ENCODE peak calls at places on chromosome 16, in ten cellular contexts. One of them, this sample, is unnamed.

GRCh38 chr16:64406661-64407267 is 715.1 kb downstream of the CDH11 start:
- DNase-seq in GM04504: no peak
- DNase-seq in MG63: no peak
- DNase-seq in non-pigmented ciliary epithelial cell: no peak
- DNase-seq in NCI-H1092 treated with DMSO at 0.1 percent for 48 hours: no peak
- DNase-seq in GM03348: no peak
- DNase-seq in astrocyte of the cerebellum: no peak
- DNase-seq in GM06990: no peak
- DNase-seq in activated CD8-positive, alpha-beta memory T cell treated with anti-CD3 and anti-CD28 coated beads, Interleukin-2, amount 10 ng/mL, durations not matched to agents 7 days and 5 days: no peak
- DNase-seq in SJSA1: no peak
- DNase-seq in this sample: no peak

GRCh38 chr16:84186685-84187437 is at the start of gene TAF1C:
- DNase-seq in GM04504: peak
- DNase-seq in MG63: peak
- DNase-seq in non-pigmented ciliary epithelial cell: peak
- DNase-seq in NCI-H1092 treated with DMSO at 0.1 percent for 48 hours: peak
- DNase-seq in GM03348: peak
- DNase-seq in astrocyte of the cerebellum: peak
- DNase-seq in GM06990: peak
- DNase-seq in activated CD8-positive, alpha-beta memory T cell treated with anti-CD3 and anti-CD28 coated beads, Interleukin-2, amount 10 ng/mL, durations not matched to agents 7 days and 5 days: peak
- DNase-seq in SJSA1: peak
- DNase-seq in this sample: peak

GRCh38 chr16:24670623-24671454 is 58.6 kb upstream of the TNRC6A start:
- DNase-seq in GM04504: peak
- DNase-seq in MG63: peak
- DNase-seq in non-pigmented ciliary epithelial cell: peak
- DNase-seq in NCI-H1092 treated with DMSO at 0.1 percent for 48 hours: peak
- DNase-seq in GM03348: peak
- DNase-seq in astrocyte of the cerebellum: peak
- DNase-seq in GM06990: peak
- DNase-seq in activated CD8-positive, alpha-beta memory T cell treated with anti-CD3 and anti-CD28 coated beads, Interleukin-2, amount 10 ng/mL, durations not matched to agents 7 days and 5 days: no peak
- DNase-seq in SJSA1: peak
- DNase-seq in this sample: no peak

GRCh38 chr16:85004587-85005205 is 6.6 kb downstream of the ZDHHC7 start:
- DNase-seq in GM04504: peak
- DNase-seq in MG63: peak
- DNase-seq in non-pigmented ciliary epithelial cell: peak
- DNase-seq in NCI-H1092 treated with DMSO at 0.1 percent for 48 hours: no peak
- DNase-seq in GM03348: peak
- DNase-seq in astrocyte of the cerebellum: peak
- DNase-seq in GM06990: no peak
- DNase-seq in activated CD8-positive, alpha-beta memory T cell treated with anti-CD3 and anti-CD28 coated beads, Interleukin-2, amount 10 ng/mL, durations not matched to agents 7 days and 5 days: no peak
- DNase-seq in SJSA1: peak
- DNase-seq in this sample: no peak

GRCh38 chr16:87956169-87956770 is 5.0 kb downstream of the BANP start:
- DNase-seq in GM04504: no peak
- DNase-seq in MG63: no peak
- DNase-seq in non-pigmented ciliary epithelial cell: no peak
- DNase-seq in NCI-H1092 treated with DMSO at 0.1 percent for 48 hours: no peak
- DNase-seq in GM03348: peak
- DNase-seq in astrocyte of the cerebellum: no peak
- DNase-seq in GM06990: peak
- DNase-seq in activated CD8-positive, alpha-beta memory T cell treated with anti-CD3 and anti-CD28 coated beads, Interleukin-2, amount 10 ng/mL, durations not matched to agents 7 days and 5 days: peak
- DNase-seq in SJSA1: no peak
- DNase-seq in this sample: no peak

GRCh38 chr16:88468289-88469129 is 15.4 kb downstream of the ZFPM1 start:
- DNase-seq in GM04504: no peak
- DNase-seq in MG63: peak
- DNase-seq in non-pigmented ciliary epithelial cell: no peak
- DNase-seq in NCI-H1092 treated with DMSO at 0.1 percent for 48 hours: no peak
- DNase-seq in GM03348: peak
- DNase-seq in astrocyte of the cerebellum: no peak
- DNase-seq in GM06990: no peak
- DNase-seq in activated CD8-positive, alpha-beta memory T cell treated with anti-CD3 and anti-CD28 coated beads, Interleukin-2, amount 10 ng/mL, durations not matched to agents 7 days and 5 days: no peak
- DNase-seq in SJSA1: no peak
- DNase-seq in this sample: no peak

GRCh38 chr16:67458121-67458641 is 22.8 kb downstream of the ATP6V0D1 start:
- DNase-seq in GM04504: no peak
- DNase-seq in MG63: no peak
- DNase-seq in non-pigmented ciliary epithelial cell: no peak
- DNase-seq in NCI-H1092 treated with DMSO at 0.1 percent for 48 hours: no peak
- DNase-seq in GM03348: peak
- DNase-seq in astrocyte of the cerebellum: no peak
- DNase-seq in GM06990: no peak
- DNase-seq in activated CD8-positive, alpha-beta memory T cell treated with anti-CD3 and anti-CD28 coated beads, Interleukin-2, amount 10 ng/mL, durations not matched to agents 7 days and 5 days: no peak
- DNase-seq in SJSA1: no peak
- DNase-seq in this sample: no peak

GRCh38 chr16:24070851-24071250 is 185.3 kb upstream of the CACNG3 start:
- DNase-seq in GM04504: peak
- DNase-seq in MG63: peak
- DNase-seq in non-pigmented ciliary epithelial cell: no peak
- DNase-seq in NCI-H1092 treated with DMSO at 0.1 percent for 48 hours: peak
- DNase-seq in GM03348: peak
- DNase-seq in astrocyte of the cerebellum: no peak
- DNase-seq in GM06990: peak
- DNase-seq in activated CD8-positive, alpha-beta memory T cell treated with anti-CD3 and anti-CD28 coated beads, Interleukin-2, amount 10 ng/mL, durations not matched to agents 7 days and 5 days: peak
- DNase-seq in SJSA1: peak
- DNase-seq in this sample: peak

This sample was measured in foreskin melanocyte.